ENCODE peak calls at places on chromosomes 5 and 9, in four cellular contexts. D, X, I and M are unnamed samples.

GRCh38 chr5:68215888-68216736 is 556 bp downstream of the PIK3R1 start:
- DNase-seq in D (peak; percentile 3), X (peak; percentile 51), I (peak; percentile 80), M (peak; percentile 54)

GRCh38 chr9:35801328-35802128 is 10.1 kb downstream of the NPR2 start:
- DNase-seq in D (no peak), X (no peak), I (no peak), M (no peak)

GRCh38 chr5:125215593-125215992 is 469.2 kb upstream of the ZNF608 start:
- DNase-seq in D (no peak), X (no peak), I (no peak), M (no peak)

GRCh38 chr9:16319646-16320045 is 550.8 kb downstream of the BNC2 start:
- DNase-seq in D (no peak), X (no peak), I (no peak), M (no peak)

GRCh38 chr5:151123897-151124751 is 33.5 kb downstream of the ANXA6 start:
- DNase-seq in D (no peak), X (no peak), I (no peak), M (no peak)

GRCh38 chr9:88533951-88534455 is 975 bp upstream of the NXNL2 start:
- DNase-seq in D (peak; percentile 81), X (no peak), I (no peak), M (peak; percentile 21)

GRCh38 chr5:110441035-110441434 is 285.4 kb downstream of the TMEM232 start:
- DNase-seq in D (peak; percentile 16), X (no peak), I (no peak), M (peak; percentile 19)

GRCh38 chr5:176610430-176610763 is 441 bp upstream of the GPRIN1 start:
- DNase-seq in D (no peak), X (no peak), I (no peak), M (peak; percentile 51)

GRCh38 chr5:95808686-95809413 is 13.7 kb downstream of the GLRX start:
- DNase-seq in D (no peak), X (no peak), I (peak; percentile 84), M (peak; percentile 57)

GRCh38 chr5:175867587-175868347 is 3.6 kb upstream of the CPLX2 start:
- DNase-seq in D (peak; percentile 4), X (no peak), I (no peak), M (peak; percentile 66)

GRCh38 chr9:12702160-12702758 is 9.1 kb downstream of the TYRP1 start:
- DNase-seq in D (peak; percentile 27), X (peak; percentile 45), I (no peak), M (peak; percentile 42)

GRCh38 chr9:92966518-92966800 is 19.1 kb downstream of the FGD3 start:
- DNase-seq in D (no peak), X (no peak), I (no peak), M (no peak)

GRCh38 chr9:5953743-5954707 is 61.4 kb downstream of the RANBP6 start:
- DNase-seq in D (no peak), X (no peak), I (no peak), M (no peak)

GRCh38 chr5:36369092-36369737 is 67.5 kb upstream of the RANBP3L start:
- DNase-seq in D (peak; percentile 40), X (no peak), I (no peak), M (no peak)

GRCh38 chr9:94084314-94084713 is at the start of gene PTPDC1:
- DNase-seq in D (peak; percentile 72), X (peak; percentile 39), I (no peak), M (peak; percentile 20)

GRCh38 chr9:91949293-91949945 is 609 bp downstream of the ROR2 start:
- DNase-seq in D (no peak), X (peak; percentile 29), I (no peak), M (peak; percentile 25)

GRCh38 chr5:174732040-174733020 is 7.9 kb downstream of the MSX2 start:
- DNase-seq in D (no peak), X (no peak), I (no peak), M (no peak)

GRCh38 chr9:35560625-35561337 is 44.3 kb upstream of the TESK1 start:
- DNase-seq in D (no peak), X (no peak), I (no peak), M (no peak)

GRCh38 chr5:168366124-168366523 is 74.7 kb downstream of the WWC1 start:
- DNase-seq in D (peak; percentile 99), X (no peak), I (no peak), M (no peak)

GRCh38 chr5:78923622-78923970 is 61.5 kb downstream of the ARSB start:
- DNase-seq in D (no peak), X (no peak), I (no peak), M (no peak)

GRCh38 chr5:109987355-109987754 is 297.6 kb downstream of the MAN2A1 start:
- DNase-seq in D (no peak), X (no peak), I (no peak), M (no peak)

GRCh38 chr9:130201399-130201873 is 29.2 kb downstream of the NCS1 start:
- DNase-seq in D (no peak), X (no peak), I (no peak), M (no peak)

GRCh38 chr9:119841005-119841404 is 471.8 kb upstream of the BRINP1 start:
- DNase-seq in D (no peak), X (no peak), I (no peak), M (no peak)

GRCh38 chr9:113578877-113579269 is 115.3 kb downstream of the RGS3 start:
- DNase-seq in D (peak; percentile 97), X (no peak), I (peak; percentile 78), M (no peak)

GRCh38 chr5:170360712-170361501 is 28.3 kb downstream of the KCNMB1 start:
- DNase-seq in D (no peak), X (no peak), I (no peak), M (no peak)

GRCh38 chr9:81574399-81574798 is 114.9 kb downstream of the TLE1 start:
- DNase-seq in D (peak; percentile 49), X (no peak), I (no peak), M (no peak)

GRCh38 chr9:127344373-127344995 is 52.5 kb upstream of the SLC2A8 start:
- DNase-seq in D (peak; percentile 6), X (no peak), I (no peak), M (no peak)

GRCh38 chr9:126454795-126455194 is 128.2 kb downstream of the MVB12B start:
- DNase-seq in D (no peak), X (no peak), I (no peak), M (no peak)